ENCODE peak calls at places on chromosomes 7 and 10, in four cellular contexts. One of them, this sample, is unnamed.

GRCh38 chr10:86556532-86556931 is 34.9 kb upstream of the WAPL start:
- DNase-seq in CD4-positive, alpha-beta T cell: no peak
- DNase-seq in cardiac fibroblast: no peak
- DNase-seq in naive thymus-derived CD8-positive, alpha-beta T cell: no peak
- DNase-seq in this sample: no peak

GRCh38 chr10:125028291-125028867 is 86.5 kb downstream of the ZRANB1 start:
- DNase-seq in naive thymus-derived CD8-positive, alpha-beta T cell: no peak
- DNase-seq in CD4-positive, alpha-beta T cell: no peak
- DNase-seq in cardiac fibroblast: peak; percentile 36
- DNase-seq in this sample: no peak

GRCh38 chr7:26653966-26654365 is 210.4 kb downstream of the SKAP2 start:
- DNase-seq in CD4-positive, alpha-beta T cell: no peak
- DNase-seq in naive thymus-derived CD8-positive, alpha-beta T cell: no peak
- DNase-seq in cardiac fibroblast: no peak
- DNase-seq in this sample: no peak

GRCh38 chr7:50679218-50680007 is 103.3 kb downstream of the GRB10 start:
- DNase-seq in cardiac fibroblast: peak; percentile 69
- DNase-seq in CD4-positive, alpha-beta T cell: no peak
- DNase-seq in naive thymus-derived CD8-positive, alpha-beta T cell: peak; percentile 62
- DNase-seq in this sample: no peak

GRCh38 chr7:14020339-14020900 is 31.0 kb upstream of the ETV1 start:
- DNase-seq in naive thymus-derived CD8-positive, alpha-beta T cell: no peak
- DNase-seq in CD4-positive, alpha-beta T cell: no peak
- DNase-seq in cardiac fibroblast: peak; percentile 60
- DNase-seq in this sample: no peak

GRCh38 chr7:117375380-117375779 is 51.9 kb downstream of the ASZ1 start:
- DNase-seq in CD4-positive, alpha-beta T cell: no peak
- DNase-seq in cardiac fibroblast: peak; percentile 20
- DNase-seq in naive thymus-derived CD8-positive, alpha-beta T cell: no peak
- DNase-seq in this sample: no peak

GRCh38 chr7:32890010-32890552 is 1.5 kb downstream of the KBTBD2 start:
- DNase-seq in cardiac fibroblast: peak; percentile 53
- DNase-seq in naive thymus-derived CD8-positive, alpha-beta T cell: no peak
- DNase-seq in CD4-positive, alpha-beta T cell: no peak
- DNase-seq in this sample: no peak

GRCh38 chr10:8596929-8597472 is 542.5 kb downstream of the GATA3 start:
- DNase-seq in naive thymus-derived CD8-positive, alpha-beta T cell: no peak
- DNase-seq in cardiac fibroblast: no peak
- DNase-seq in CD4-positive, alpha-beta T cell: no peak
- DNase-seq in this sample: no peak

GRCh38 chr7:120989571-120990220 is 1.2 kb downstream of the CPED1 start:
- DNase-seq in naive thymus-derived CD8-positive, alpha-beta T cell: no peak
- DNase-seq in CD4-positive, alpha-beta T cell: no peak
- DNase-seq in cardiac fibroblast: peak; percentile 49
- DNase-seq in this sample: no peak

GRCh38 chr7:142469653-142470335 is 211.9 kb upstream of the PRSS58 start:
- DNase-seq in naive thymus-derived CD8-positive, alpha-beta T cell: no peak
- DNase-seq in CD4-positive, alpha-beta T cell: no peak
- DNase-seq in cardiac fibroblast: no peak
- DNase-seq in this sample: no peak

GRCh38 chr7:3235322-3235721 is 65.7 kb upstream of the SDK1 start:
- DNase-seq in naive thymus-derived CD8-positive, alpha-beta T cell: no peak
- DNase-seq in cardiac fibroblast: no peak
- DNase-seq in CD4-positive, alpha-beta T cell: no peak
- DNase-seq in this sample: no peak

GRCh38 chr10:27542812-27543211 is 38.7 kb downstream of the RAB18 start:
- DNase-seq in CD4-positive, alpha-beta T cell: no peak
- DNase-seq in cardiac fibroblast: peak; percentile 59
- DNase-seq in naive thymus-derived CD8-positive, alpha-beta T cell: no peak
- DNase-seq in this sample: no peak

GRCh38 chr10:103653581-103654020 is 160.1 kb downstream of the NEURL1 start:
- DNase-seq in CD4-positive, alpha-beta T cell: no peak
- DNase-seq in naive thymus-derived CD8-positive, alpha-beta T cell: no peak
- DNase-seq in cardiac fibroblast: no peak
- DNase-seq in this sample: no peak

GRCh38 chr10:19688344-19688743 is 127.9 kb upstream of the PLXDC2 start:
- DNase-seq in CD4-positive, alpha-beta T cell: no peak
- DNase-seq in naive thymus-derived CD8-positive, alpha-beta T cell: no peak
- DNase-seq in cardiac fibroblast: no peak
- DNase-seq in this sample: no peak

GRCh38 chr10:4670737-4671136 is 155.3 kb upstream of the AKR1E2 start:
- DNase-seq in CD4-positive, alpha-beta T cell: no peak
- DNase-seq in naive thymus-derived CD8-positive, alpha-beta T cell: no peak
- DNase-seq in cardiac fibroblast: peak; percentile 86
- DNase-seq in this sample: no peak